ENCODE peak calls at places on chromosomes 2 and 18, in six cellular contexts. N, X, B, O, R and L are unnamed samples.

GRCh38 chr2:25383806-25384205 is 42.1 kb upstream of the DNMT3A start:
- DNase-seq in N (no peak), X (no peak), R (no peak), B (no peak), O (no peak), L (no peak)

GRCh38 chr2:14082640-14083039 is 549.9 kb upstream of the LRATD1 start:
- DNase-seq in B (no peak), X (no peak), O (peak), N (no peak), R (no peak), L (no peak)

GRCh38 chr2:71788186-71788525 is 334.8 kb downstream of the DYSF start:
- DNase-seq in N (no peak), B (no peak), X (no peak), O (no peak), R (no peak), L (peak)

GRCh38 chr2:191636235-191636543 is 41.7 kb upstream of the NABP1 start:
- DNase-seq in B (no peak), X (peak), R (no peak), O (peak), N (peak), L (no peak)

GRCh38 chr2:207813221-207813916 is 43.7 kb upstream of the FZD5 start:
- DNase-seq in R (no peak), B (no peak), O (peak), X (no peak), N (no peak), L (no peak)

GRCh38 chr2:222358876-222359275 is 60.1 kb upstream of the PAX3 start:
- DNase-seq in R (no peak), O (no peak), X (peak), N (no peak), B (peak), L (no peak)

GRCh38 chr18:11497585-11497984 is 111.8 kb upstream of the SLC35G4 start:
- DNase-seq in N (peak), O (no peak), B (no peak), X (no peak), R (no peak), L (no peak)

GRCh38 chr2:239768907-239769573 is 256.1 kb downstream of the NDUFA10 start:
- DNase-seq in X (no peak), B (no peak), O (no peak), N (no peak), R (no peak), L (no peak)

GRCh38 chr2:48415765-48416515 is 114.0 kb upstream of the STON1 start:
- DNase-seq in B (no peak), R (no peak), O (peak), N (no peak), X (no peak), L (no peak)

GRCh38 chr18:77062518-77063003 is 70.0 kb downstream of the MBP start:
- DNase-seq in N (peak), O (peak), R (peak), B (no peak), X (peak), L (no peak)

GRCh38 chr2:85584857-85585780 is 888 bp downstream of the VAMP5 start:
- DNase-seq in R (peak), X (peak), O (peak), B (peak), N (peak), L (no peak)

GRCh38 chr2:100875516-100876230 is 55.7 kb downstream of the NPAS2 start:
- DNase-seq in B (no peak), N (no peak), X (peak), O (no peak), R (no peak), L (no peak)

GRCh38 chr2:96527052-96527964 is 9.2 kb upstream of the ARID5A start:
- DNase-seq in X (no peak), R (peak), O (peak), B (no peak), N (peak), L (peak)

GRCh38 chr2:212327171-212327809 is 211.3 kb downstream of the ERBB4 start:
- DNase-seq in O (no peak), R (no peak), N (no peak), X (no peak), B (no peak), L (no peak)

GRCh38 chr2:148244593-148245292 is 223.9 kb downstream of the MBD5 start:
- DNase-seq in N (peak), O (no peak), X (peak), R (no peak), B (no peak), L (no peak)

GRCh38 chr2:70671059-70671685 is 96.8 kb downstream of the ADD2 start:
- DNase-seq in X (peak), R (no peak), B (no peak), N (no peak), O (peak), L (no peak)

GRCh38 chr2:1971124-1971523 is 226.8 kb upstream of the PXDN start:
- DNase-seq in X (no peak), O (no peak), R (no peak), N (no peak), B (no peak), L (no peak)

GRCh38 chr18:51340332-51340731 is 142.9 kb upstream of the MEX3C start:
- DNase-seq in O (no peak), B (no peak), R (no peak), N (no peak), X (peak), L (no peak)

GRCh38 chr2:67159929-67160328 is 237.2 kb upstream of the ETAA1 start:
- DNase-seq in R (no peak), B (no peak), O (no peak), N (peak), X (no peak), L (no peak)

GRCh38 chr2:42969231-42970150 is 177.1 kb upstream of the HAAO start:
- DNase-seq in R (no peak), O (no peak), B (no peak), X (peak), N (peak), L (peak)

GRCh38 chr2:69026026-69026425 is 13.0 kb downstream of the ANTXR1 start:
- DNase-seq in X (peak), B (no peak), N (peak), O (peak), R (no peak), L (no peak)

GRCh38 chr2:1140389-1141003 is 189.8 kb downstream of the SNTG2 start:
- DNase-seq in N (no peak), X (no peak), B (no peak), O (peak), R (peak), L (no peak)

GRCh38 chr18:59060540-59060939 is 79.1 kb upstream of the SEC11C start:
- DNase-seq in O (no peak), B (no peak), X (no peak), R (no peak), N (no peak), L (no peak)

GRCh38 chr2:222713007-222713406 is 41.5 kb downstream of the MOGAT1 start:
- DNase-seq in X (peak), N (no peak), R (no peak), B (no peak), O (no peak), L (peak)

GRCh38 chr2:24886640-24887324 is 33.3 kb downstream of the ADCY3 start:
- DNase-seq in X (no peak), B (no peak), N (peak), O (no peak), R (no peak), L (no peak)

GRCh38 chr18:44708451-44709083 is 27.9 kb downstream of the SETBP1 start:
- DNase-seq in O (no peak), X (peak), N (peak), B (no peak), R (no peak), L (no peak)

GRCh38 chr2:74003494-74004211 is 18.9 kb downstream of the TET3 start:
- DNase-seq in X (peak), R (no peak), O (peak), N (peak), B (no peak), L (no peak)

GRCh38 chr2:213306320-213306942 is 22.2 kb downstream of the SPAG16 start:
- DNase-seq in R (no peak), O (no peak), X (peak), B (no peak), N (peak), L (no peak)

GRCh38 chr2:216441308-216442010 is 29.2 kb downstream of the SMARCAL1 start:
- DNase-seq in B (no peak), R (no peak), X (no peak), N (no peak), O (no peak), L (no peak)

GRCh38 chr2:195490304-195490703 is 166.7 kb upstream of the SLC39A10 start:
- DNase-seq in R (no peak), B (no peak), N (no peak), O (no peak), X (no peak), L (no peak)

GRCh38 chr2:62045017-62045543 is 139.6 kb downstream of the COMMD1 start:
- DNase-seq in R (no peak), O (no peak), B (no peak), X (no peak), N (no peak), L (no peak)

GRCh38 chr18:30754846-30755245 is 287.7 kb downstream of the DSC3 start:
- DNase-seq in O (no peak), N (no peak), R (no peak), X (no peak), B (no peak), L (no peak)

GRCh38 chr2:196453613-196454047 is 185.9 kb upstream of the CCDC150 start:
- DNase-seq in B (no peak), N (peak), X (peak), R (peak), O (peak), L (no peak)

GRCh38 chr18:58593930-58594329 is 35.0 kb downstream of the ALPK2 start:
- DNase-seq in R (no peak), B (no peak), N (peak), O (no peak), X (peak), L (no peak)

GRCh38 chr2:209960676-209961630 is 41.5 kb upstream of the RPE start:
- DNase-seq in B (no peak), O (peak), R (no peak), N (peak), X (peak), L (no peak)

GRCh38 chr18:23981369-23981768 is 33.2 kb upstream of the TTC39C start:
- DNase-seq in X (no peak), R (no peak), N (no peak), O (no peak), B (no peak), L (no peak)

GRCh38 chr2:190404487-190404886 is 3.7 kb upstream of the MFSD6 start:
- DNase-seq in R (no peak), O (peak), X (no peak), N (peak), B (no peak), L (no peak)

GRCh38 chr18:37368110-37368812 is 197.3 kb downstream of the CELF4 start:
- DNase-seq in R (no peak), B (no peak), N (no peak), O (no peak), X (no peak), L (no peak)

DNA sequence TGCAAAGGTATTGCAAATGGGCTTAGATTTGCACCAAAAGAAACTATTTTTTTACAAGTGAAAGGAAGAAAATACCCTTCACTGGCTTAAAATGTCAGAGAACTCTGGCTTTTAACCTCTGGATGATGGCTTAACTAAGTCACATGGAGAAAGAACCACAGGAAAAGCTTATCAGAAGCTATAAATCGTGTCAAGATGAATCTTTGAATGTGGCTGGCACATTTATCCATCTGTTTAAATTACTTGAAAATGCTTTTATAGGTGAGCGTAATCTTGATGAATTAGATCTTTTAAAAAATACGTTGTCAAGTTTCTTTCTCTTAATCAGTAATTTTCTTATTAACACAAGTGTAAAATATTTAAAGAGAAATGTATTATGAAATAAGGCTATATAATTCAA is 32.0 kb upstream of the CCDC178 start:
- DNase-seq in X (no peak), B (no peak), N (no peak), R (no peak), O (peak), L (no peak)
- H3K4me3 ChIP-seq in X (no peak), B (no peak), N (no peak), R (no peak), O (no peak), L (no peak)

GRCh38 chr2:127662937-127663565 is 12.3 kb downstream of the LIMS2 start:
- DNase-seq in N (no peak), R (no peak), X (no peak), O (no peak), B (no peak), L (no peak)

GRCh38 chr2:127665267-127665893 is 9.9 kb downstream of the LIMS2 start:
- DNase-seq in R (no peak), B (no peak), O (no peak), X (no peak), N (no peak), L (no peak)

GRCh38 chr2:127664895-127665225 is 10.5 kb downstream of the LIMS2 start:
- DNase-seq in B (no peak), X (no peak), R (no peak), N (no peak), O (no peak), L (no peak)

GRCh38 chr2:127663566-127664064 is 11.7 kb downstream of the LIMS2 start:
- DNase-seq in N (no peak), B (no peak), O (no peak), R (no peak), X (no peak), L (peak)

DNA sequence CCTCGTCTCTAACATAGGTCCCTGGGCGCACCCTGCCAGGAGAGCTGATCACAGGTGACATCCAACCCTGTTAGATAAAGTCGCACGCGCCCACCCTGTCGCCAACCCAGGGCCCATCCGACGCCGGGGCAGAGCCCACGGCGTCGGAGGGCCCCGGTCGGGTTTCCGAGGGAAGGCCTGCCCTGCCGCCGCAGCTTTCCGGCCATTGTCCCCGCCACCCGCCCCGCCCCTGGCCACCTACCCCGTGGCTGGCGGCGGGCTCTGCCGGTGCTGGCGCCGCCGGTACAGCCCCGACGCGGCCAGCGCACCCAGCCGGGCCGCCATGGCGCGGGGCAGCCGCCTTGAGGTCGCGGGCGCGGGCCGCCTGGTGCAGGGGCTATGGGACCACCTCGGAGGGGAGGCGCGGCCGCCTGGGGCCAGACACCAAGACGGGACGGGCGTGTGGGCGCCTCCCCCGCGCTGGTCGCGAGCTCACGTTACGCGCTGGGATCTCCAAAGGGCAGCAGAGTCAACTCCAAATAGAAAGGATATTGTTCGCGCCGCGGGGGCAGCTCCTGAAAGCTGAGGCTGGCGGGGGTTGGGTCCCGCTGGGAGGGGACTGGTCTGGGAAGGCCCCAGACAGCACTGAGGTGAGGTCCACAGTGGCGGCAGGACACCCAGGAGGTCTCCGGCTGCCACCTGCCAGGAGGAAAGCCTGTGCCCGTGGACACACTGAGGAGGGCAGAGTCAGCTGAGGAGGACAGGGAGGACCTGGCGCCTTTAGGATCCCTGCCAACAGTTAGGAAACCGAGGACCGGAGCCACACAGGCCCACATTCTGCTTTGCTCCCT is 11.1 kb downstream of the LIMS2 start:
- DNase-seq in O (no peak), R (no peak), N (no peak), B (peak), X (no peak), L (no peak)
- H3K4me3 ChIP-seq in O (no peak), R (no peak), N (peak), B (peak), X (no peak), L (peak)

DNA sequence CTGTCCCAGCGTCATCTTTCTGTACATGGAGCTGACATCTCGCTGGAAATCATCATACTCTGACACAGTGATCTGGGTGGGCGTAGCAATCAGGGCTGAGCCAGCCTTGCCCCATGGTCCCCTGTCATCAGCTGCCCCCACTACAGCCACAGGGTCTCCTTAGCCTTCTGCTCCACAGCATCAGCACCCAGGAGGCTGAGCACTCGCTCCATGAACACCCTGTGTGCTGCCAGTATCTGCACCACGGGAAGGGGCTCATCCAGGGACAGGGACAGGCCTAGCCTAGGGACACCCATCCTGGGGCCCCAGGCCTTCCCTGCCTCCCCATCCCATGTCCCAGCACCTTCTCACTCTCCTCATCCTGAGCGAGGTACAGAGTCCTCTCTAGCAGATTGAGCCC is 11.4 kb downstream of the ALPG start:
- DNase-seq in R (no peak), X (no peak), B (no peak), N (no peak), O (no peak), L (no peak)
- H3K4me3 ChIP-seq in R (no peak), X (no peak), B (no peak), N (no peak), O (no peak), L (no peak)

GRCh38 chr2:172087191-172087779 is 2.0 kb downstream of the DLX1 start:
- DNase-seq in B (no peak), X (no peak), N (no peak), R (no peak), O (no peak), L (no peak)
- H3K4me3 ChIP-seq in B (no peak), X (no peak), N (no peak), R (no peak), O (no peak), L (no peak)

DNA sequence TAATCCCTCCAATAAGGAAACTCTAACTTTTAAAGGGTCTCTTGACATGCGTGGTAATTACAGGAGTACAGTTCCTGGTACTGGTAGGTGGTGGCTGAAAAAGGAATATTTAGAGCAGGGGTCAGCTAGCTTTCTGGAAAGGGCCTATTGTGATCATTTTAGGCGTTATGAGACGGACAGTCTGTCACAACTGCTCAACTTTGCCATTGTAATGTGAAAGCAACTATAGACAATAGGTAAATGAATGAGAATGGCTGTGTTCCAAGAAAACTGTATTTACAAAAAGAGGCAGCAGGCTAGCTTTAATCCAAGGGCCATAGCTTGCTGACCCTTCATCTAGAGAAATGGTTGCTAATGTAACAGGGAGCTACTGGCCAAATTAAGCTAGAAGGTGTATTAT is 177.7 kb upstream of the LRRTM1 start:
- DNase-seq in B (no peak), O (no peak), N (no peak), X (no peak), R (no peak), L (no peak)
- H3K4me3 ChIP-seq in B (no peak), O (no peak), N (no peak), X (no peak), R (no peak), L (no peak)

DNA sequence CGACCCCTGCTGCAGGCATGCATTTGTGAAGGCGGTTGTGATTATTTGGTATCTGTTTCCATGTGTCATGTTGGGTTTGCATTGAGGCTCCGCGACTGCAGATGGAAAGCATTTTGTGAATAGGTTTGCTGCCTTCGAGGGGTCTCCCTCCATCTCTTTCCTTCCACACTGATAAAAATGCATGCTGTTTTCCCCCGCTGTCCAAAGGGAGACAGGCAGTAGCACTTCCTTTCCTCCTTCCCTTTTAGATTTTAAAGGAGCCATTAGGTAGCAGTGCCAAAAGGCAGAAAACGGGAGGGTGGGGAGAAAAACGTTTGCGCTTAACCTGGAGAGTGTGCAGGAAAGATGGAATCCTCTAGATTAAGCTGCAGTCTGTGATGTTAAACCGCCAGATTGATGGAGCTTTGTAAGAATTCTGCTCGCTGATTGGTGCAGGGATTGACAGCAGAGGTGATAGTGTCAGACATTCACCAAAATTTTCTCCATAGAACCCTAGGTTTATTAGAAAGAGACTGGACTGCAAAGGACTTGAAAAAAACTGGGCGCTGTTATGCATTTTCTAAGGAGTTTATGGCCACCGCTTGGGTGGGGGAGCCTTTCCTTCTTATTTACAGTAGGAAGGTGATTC is 653 bp downstream of the MAPRE2 start:
- DNase-seq in B (no peak), X (no peak), R (peak), N (no peak), O (no peak), L (no peak)
- H3K4me3 ChIP-seq in B (peak), X (peak), R (peak), N (peak), O (peak), L (peak)

DNA sequence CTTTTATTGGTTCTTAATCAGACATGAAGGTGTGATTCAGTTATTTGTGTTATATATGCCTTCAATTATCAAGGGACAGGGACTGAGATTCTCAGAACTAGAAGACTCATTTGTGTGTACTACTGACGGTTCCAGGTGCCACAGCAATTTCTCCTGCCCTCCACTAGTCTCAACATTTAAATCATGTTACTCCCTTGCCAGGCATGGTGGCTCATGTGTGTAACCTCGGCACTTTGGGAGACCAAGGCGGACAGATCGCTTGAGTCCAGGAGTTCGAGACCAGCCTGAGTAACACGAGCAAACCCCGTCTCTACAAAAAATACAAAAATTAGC is 1.1 kb downstream of the CNDP2 start:
- DNase-seq in X (no peak), R (no peak), N (no peak), B (no peak), O (no peak), L (no peak)
- H3K4me3 ChIP-seq in X (peak), R (peak), N (no peak), B (no peak), O (no peak), L (peak)

GRCh38 chr2:32264422-32265149 is at the start of gene NLRC4:
- DNase-seq in R (no peak), B (no peak), N (no peak), X (no peak), O (no peak), L (no peak)
- H3K4me3 ChIP-seq in R (no peak), B (no peak), N (no peak), X (no peak), O (no peak), L (peak)